ENCODE peak calls at places on chromosomes 16 and 17, in five cellular contexts. One of them, this sample, is unnamed.

GRCh38 chr17:49996495-49997255 is 1.7 kb upstream of the DLX3 start:
- DNase-seq in NCI-H1930: no peak
- DNase-seq in GM18507: peak; percentile 37
- DNase-seq in amniotic stem cell: no peak
- DNase-seq in activated CD8-positive, alpha-beta memory T cell treated with anti-CD3 and anti-CD28 coated beads for 1 hour: peak; percentile 63
- DNase-seq in this sample: peak; percentile 45

GRCh38 chr17:40511667-40512221 is 10.3 kb upstream of the TNS4 start:
- DNase-seq in amniotic stem cell: no peak
- DNase-seq in GM18507: no peak
- DNase-seq in NCI-H1930: no peak
- DNase-seq in activated CD8-positive, alpha-beta memory T cell treated with anti-CD3 and anti-CD28 coated beads for 1 hour: no peak
- DNase-seq in this sample: no peak

GRCh38 chr17:44956076-44956475 is 8.5 kb upstream of the KIF18B start:
- DNase-seq in amniotic stem cell: no peak
- DNase-seq in GM18507: no peak
- DNase-seq in NCI-H1930: no peak
- DNase-seq in activated CD8-positive, alpha-beta memory T cell treated with anti-CD3 and anti-CD28 coated beads for 1 hour: no peak
- DNase-seq in this sample: no peak

GRCh38 chr17:35171834-35172233 is 22.4 kb downstream of the SLC35G3 start:
- DNase-seq in amniotic stem cell: no peak
- DNase-seq in NCI-H1930: no peak
- DNase-seq in activated CD8-positive, alpha-beta memory T cell treated with anti-CD3 and anti-CD28 coated beads for 1 hour: no peak
- DNase-seq in GM18507: no peak
- DNase-seq in this sample: no peak

GRCh38 chr17:75959046-75959838 is 18.4 kb upstream of the FBF1 start:
- DNase-seq in NCI-H1930: no peak
- DNase-seq in activated CD8-positive, alpha-beta memory T cell treated with anti-CD3 and anti-CD28 coated beads for 1 hour: no peak
- DNase-seq in GM18507: no peak
- DNase-seq in amniotic stem cell: no peak
- DNase-seq in this sample: no peak

GRCh38 chr16:76278976-76279375 is 1.8 kb downstream of the CNTNAP4 start:
- DNase-seq in amniotic stem cell: no peak
- DNase-seq in NCI-H1930: no peak
- DNase-seq in GM18507: no peak
- DNase-seq in activated CD8-positive, alpha-beta memory T cell treated with anti-CD3 and anti-CD28 coated beads for 1 hour: no peak
- DNase-seq in this sample: no peak

GRCh38 chr17:50565559-50566350 is 5.2 kb downstream of the CACNA1G start:
- DNase-seq in amniotic stem cell: no peak
- DNase-seq in GM18507: no peak
- DNase-seq in activated CD8-positive, alpha-beta memory T cell treated with anti-CD3 and anti-CD28 coated beads for 1 hour: no peak
- DNase-seq in NCI-H1930: no peak
- DNase-seq in this sample: no peak

GRCh38 chr16:73152731-73153130 is 104.8 kb upstream of the ZFHX3 start:
- DNase-seq in NCI-H1930: no peak
- DNase-seq in activated CD8-positive, alpha-beta memory T cell treated with anti-CD3 and anti-CD28 coated beads for 1 hour: no peak
- DNase-seq in amniotic stem cell: no peak
- DNase-seq in GM18507: no peak
- DNase-seq in this sample: no peak

GRCh38 chr17:72056155-72056554 is 64.7 kb upstream of the SOX9 start:
- DNase-seq in NCI-H1930: no peak
- DNase-seq in amniotic stem cell: no peak
- DNase-seq in GM18507: no peak
- DNase-seq in activated CD8-positive, alpha-beta memory T cell treated with anti-CD3 and anti-CD28 coated beads for 1 hour: no peak
- DNase-seq in this sample: no peak

GRCh38 chr16:81745704-81746558 is 33.2 kb upstream of the PLCG2 start:
- DNase-seq in GM18507: peak; percentile 62
- DNase-seq in amniotic stem cell: no peak
- DNase-seq in NCI-H1930: peak; percentile 29
- DNase-seq in activated CD8-positive, alpha-beta memory T cell treated with anti-CD3 and anti-CD28 coated beads for 1 hour: peak; percentile 56
- DNase-seq in this sample: peak; percentile 70

GRCh38 chr17:27109346-27109745 is 184.6 kb upstream of the WSB1 start:
- DNase-seq in amniotic stem cell: no peak
- DNase-seq in NCI-H1930: no peak
- DNase-seq in GM18507: no peak
- DNase-seq in activated CD8-positive, alpha-beta memory T cell treated with anti-CD3 and anti-CD28 coated beads for 1 hour: no peak
- DNase-seq in this sample: no peak

GRCh38 chr16:6132121-6132520 is 1034.5 kb upstream of the EEF2KMT start:
- DNase-seq in GM18507: no peak
- DNase-seq in NCI-H1930: no peak
- DNase-seq in activated CD8-positive, alpha-beta memory T cell treated with anti-CD3 and anti-CD28 coated beads for 1 hour: no peak
- DNase-seq in amniotic stem cell: no peak
- DNase-seq in this sample: no peak

GRCh38 chr16:9647981-9648701 is 534.1 kb downstream of the GRIN2A start:
- DNase-seq in GM18507: peak; percentile 4
- DNase-seq in activated CD8-positive, alpha-beta memory T cell treated with anti-CD3 and anti-CD28 coated beads for 1 hour: no peak
- DNase-seq in amniotic stem cell: no peak
- DNase-seq in NCI-H1930: no peak
- DNase-seq in this sample: no peak

GRCh38 chr16:78122774-78123315 is 23.4 kb downstream of the WWOX start:
- DNase-seq in GM18507: no peak
- DNase-seq in NCI-H1930: peak; percentile 5
- DNase-seq in activated CD8-positive, alpha-beta memory T cell treated with anti-CD3 and anti-CD28 coated beads for 1 hour: no peak
- DNase-seq in amniotic stem cell: peak; percentile 5
- DNase-seq in this sample: peak; percentile 9

GRCh38 chr17:52410781-52411180 is 252.3 kb upstream of the CA10 start:
- DNase-seq in GM18507: no peak
- DNase-seq in NCI-H1930: no peak
- DNase-seq in amniotic stem cell: no peak
- DNase-seq in activated CD8-positive, alpha-beta memory T cell treated with anti-CD3 and anti-CD28 coated beads for 1 hour: no peak
- DNase-seq in this sample: no peak

GRCh38 chr16:77585852-77586251 is 136.5 kb upstream of the NUDT7 start:
- DNase-seq in amniotic stem cell: no peak
- DNase-seq in activated CD8-positive, alpha-beta memory T cell treated with anti-CD3 and anti-CD28 coated beads for 1 hour: no peak
- DNase-seq in NCI-H1930: no peak
- DNase-seq in GM18507: no peak
- DNase-seq in this sample: no peak

GRCh38 chr16:50862818-50863672 is 121.2 kb downstream of the CYLD start:
- DNase-seq in NCI-H1930: no peak
- DNase-seq in activated CD8-positive, alpha-beta memory T cell treated with anti-CD3 and anti-CD28 coated beads for 1 hour: no peak
- DNase-seq in GM18507: no peak
- DNase-seq in amniotic stem cell: no peak
- DNase-seq in this sample: no peak

GRCh38 chr16:53435066-53435688 is 906 bp downstream of the RBL2 start:
- DNase-seq in activated CD8-positive, alpha-beta memory T cell treated with anti-CD3 and anti-CD28 coated beads for 1 hour: peak; percentile 32
- DNase-seq in GM18507: peak; percentile 59
- DNase-seq in NCI-H1930: peak; percentile 26
- DNase-seq in amniotic stem cell: peak; percentile 46
- DNase-seq in this sample: peak; percentile 63

GRCh38 chr17:46977348-46977747 is 1.7 kb downstream of the RPRML start:
- DNase-seq in amniotic stem cell: no peak
- DNase-seq in NCI-H1930: peak; percentile 45
- DNase-seq in activated CD8-positive, alpha-beta memory T cell treated with anti-CD3 and anti-CD28 coated beads for 1 hour: no peak
- DNase-seq in GM18507: no peak
- DNase-seq in this sample: no peak

GRCh38 chr17:57954421-57955182 is 610 bp downstream of the CUEDC1 start:
- DNase-seq in activated CD8-positive, alpha-beta memory T cell treated with anti-CD3 and anti-CD28 coated beads for 1 hour: no peak
- DNase-seq in GM18507: no peak
- DNase-seq in NCI-H1930: no peak
- DNase-seq in amniotic stem cell: peak; percentile 66
- DNase-seq in this sample: no peak

GRCh38 chr17:30969989-30970680 is 704 bp upstream of the RNF135 start:
- DNase-seq in NCI-H1930: no peak
- DNase-seq in amniotic stem cell: no peak
- DNase-seq in activated CD8-positive, alpha-beta memory T cell treated with anti-CD3 and anti-CD28 coated beads for 1 hour: no peak
- DNase-seq in GM18507: no peak
- DNase-seq in this sample: peak; percentile 37

GRCh38 chr17:7195971-7196370 is 16.8 kb upstream of the ASGR1 start:
- DNase-seq in NCI-H1930: no peak
- DNase-seq in GM18507: no peak
- DNase-seq in activated CD8-positive, alpha-beta memory T cell treated with anti-CD3 and anti-CD28 coated beads for 1 hour: no peak
- DNase-seq in amniotic stem cell: no peak
- DNase-seq in this sample: no peak

GRCh38 chr16:54265558-54266213 is 20.9 kb downstream of the IRX3 start:
- DNase-seq in GM18507: no peak
- DNase-seq in NCI-H1930: no peak
- DNase-seq in activated CD8-positive, alpha-beta memory T cell treated with anti-CD3 and anti-CD28 coated beads for 1 hour: no peak
- DNase-seq in amniotic stem cell: no peak
- DNase-seq in this sample: no peak

GRCh38 chr16:19882186-19882585 is 2.5 kb downstream of the GPRC5B start:
- DNase-seq in GM18507: no peak
- DNase-seq in activated CD8-positive, alpha-beta memory T cell treated with anti-CD3 and anti-CD28 coated beads for 1 hour: no peak
- DNase-seq in amniotic stem cell: no peak
- DNase-seq in NCI-H1930: no peak
- DNase-seq in this sample: no peak

GRCh38 chr16:52293209-52293608 is 253.7 kb downstream of the TOX3 start:
- DNase-seq in GM18507: no peak
- DNase-seq in activated CD8-positive, alpha-beta memory T cell treated with anti-CD3 and anti-CD28 coated beads for 1 hour: no peak
- DNase-seq in NCI-H1930: no peak
- DNase-seq in amniotic stem cell: no peak
- DNase-seq in this sample: no peak

GRCh38 chr16:2531696-2532493 is 687 bp upstream of the CEMP1 start:
- DNase-seq in activated CD8-positive, alpha-beta memory T cell treated with anti-CD3 and anti-CD28 coated beads for 1 hour: peak; percentile 93
- DNase-seq in amniotic stem cell: peak; percentile 94
- DNase-seq in GM18507: peak; percentile 96
- DNase-seq in NCI-H1930: peak; percentile 95
- DNase-seq in this sample: peak; percentile 96

GRCh38 chr17:47821424-47822379 is at the start of gene OSBPL7:
- DNase-seq in activated CD8-positive, alpha-beta memory T cell treated with anti-CD3 and anti-CD28 coated beads for 1 hour: peak; percentile 63
- DNase-seq in amniotic stem cell: peak; percentile 63
- DNase-seq in NCI-H1930: no peak
- DNase-seq in GM18507: peak; percentile 83
- DNase-seq in this sample: peak; percentile 69

GRCh38 chr17:65797809-65798208 is 236.4 kb upstream of the AXIN2 start:
- DNase-seq in GM18507: no peak
- DNase-seq in activated CD8-positive, alpha-beta memory T cell treated with anti-CD3 and anti-CD28 coated beads for 1 hour: no peak
- DNase-seq in NCI-H1930: no peak
- DNase-seq in amniotic stem cell: no peak
- DNase-seq in this sample: no peak

GRCh38 chr16:70685061-70685937 is 554 bp downstream of the MTSS2 start:
- DNase-seq in NCI-H1930: no peak
- DNase-seq in amniotic stem cell: no peak
- DNase-seq in activated CD8-positive, alpha-beta memory T cell treated with anti-CD3 and anti-CD28 coated beads for 1 hour: no peak
- DNase-seq in GM18507: no peak
- DNase-seq in this sample: no peak

GRCh38 chr16:15925631-15926030 is 23.8 kb upstream of the ABCC1 start:
- DNase-seq in activated CD8-positive, alpha-beta memory T cell treated with anti-CD3 and anti-CD28 coated beads for 1 hour: no peak
- DNase-seq in amniotic stem cell: no peak
- DNase-seq in NCI-H1930: no peak
- DNase-seq in GM18507: no peak
- DNase-seq in this sample: no peak

GRCh38 chr16:53952215-53953208 is 248.6 kb downstream of the FTO start:
- DNase-seq in NCI-H1930: no peak
- DNase-seq in activated CD8-positive, alpha-beta memory T cell treated with anti-CD3 and anti-CD28 coated beads for 1 hour: no peak
- DNase-seq in GM18507: no peak
- DNase-seq in amniotic stem cell: no peak
- DNase-seq in this sample: no peak

GRCh38 chr17:56112086-56112485 is 41.2 kb upstream of the ANKFN1 start:
- DNase-seq in amniotic stem cell: no peak
- DNase-seq in activated CD8-positive, alpha-beta memory T cell treated with anti-CD3 and anti-CD28 coated beads for 1 hour: no peak
- DNase-seq in NCI-H1930: no peak
- DNase-seq in GM18507: no peak
- DNase-seq in this sample: no peak

GRCh38 chr16:31074073-31074813 is at the start of the genes ZNF646 and ZNF668:
- DNase-seq in amniotic stem cell: peak; percentile 99
- DNase-seq in GM18507: peak; percentile 94
- DNase-seq in activated CD8-positive, alpha-beta memory T cell treated with anti-CD3 and anti-CD28 coated beads for 1 hour: peak; percentile 91
- DNase-seq in NCI-H1930: peak; percentile 99
- DNase-seq in this sample: peak; percentile 98

This sample was measured in stimulated activated naive B cell treated with anti-CD40 and anti-IgM and Interleukin-4, amounts not matched to agents 10 μg/mL and 1 μg/mL and 100 μg/mL, for 72 hours.